ENCODE peak calls at places on chromosome 3, in four cellular contexts. U is NCI-H2081, N is NCI-H1092, J is ELR. S is an unnamed sample.

GRCh38 chr3:115227461-115227860 is 80.4 kb upstream of the ZBTB20 start:
- DNase-seq in J (no peak), U (no peak), N (no peak), S (no peak)

GRCh38 chr3:171810278-171811058 is at the start of gene PLD1:
- DNase-seq in N (peak), J (peak), U (peak), S (no peak)

GRCh38 chr3:26347150-26347549 is 275.4 kb upstream of the LRRC3B start:
- DNase-seq in J (no peak), U (no peak), N (no peak), S (no peak)

GRCh38 chr3:101072299-101072698 is 79.1 kb upstream of the ABI3BP start:
- DNase-seq in J (peak), U (no peak), N (no peak), S (no peak)

GRCh38 chr3:102419786-102420185 is 15.0 kb upstream of the ZPLD1 start:
- DNase-seq in U (no peak), J (no peak), N (no peak), S (no peak)

GRCh38 chr3:117734431-117734830 is 1024.9 kb downstream of the TUSC7 start:
- DNase-seq in J (peak), N (no peak), U (no peak), S (no peak)

GRCh38 chr3:160446522-160447056 is 3.0 kb downstream of the TRIM59 start:
- DNase-seq in N (no peak), U (no peak), J (no peak), S (no peak)

GRCh38 chr3:41143421-41144031 is 55.8 kb upstream of the CTNNB1 start:
- DNase-seq in N (no peak), J (no peak), U (no peak), S (no peak)

GRCh38 chr3:67318162-67318561 is 320.1 kb downstream of the KBTBD8 start:
- DNase-seq in N (no peak), J (no peak), U (no peak), S (no peak)

GRCh38 chr3:107710851-107711250 is 188.1 kb downstream of the BBX start:
- DNase-seq in N (no peak), J (peak), U (no peak), S (no peak)

GRCh38 chr3:165346503-165346902 is 150.3 kb upstream of the SLITRK3 start:
- DNase-seq in J (no peak), U (no peak), N (no peak), S (no peak)

GRCh38 chr3:4670352-4670751 is 177.2 kb downstream of the ITPR1 start:
- DNase-seq in N (no peak), U (no peak), J (peak), S (no peak)

GRCh38 chr3:178823556-178824229 is 247.9 kb downstream of the ZMAT3 start:
- DNase-seq in J (no peak), N (no peak), U (no peak), S (no peak)

GRCh38 chr3:172107403-172107802 is 68.0 kb downstream of the FNDC3B start:
- DNase-seq in N (no peak), J (no peak), U (no peak), S (no peak)

GRCh38 chr3:127784865-127785710 is 37.2 kb downstream of the MGLL start:
- DNase-seq in J (no peak), U (peak), N (peak), S (no peak)

GRCh38 chr3:113051222-113051804 is 60.5 kb downstream of the GTPBP8 start:
- DNase-seq in J (peak), U (peak), N (peak), S (no peak)

GRCh38 chr3:189967254-189967865 is 153.3 kb downstream of the P3H2 start:
- DNase-seq in N (peak), J (peak), U (peak), S (no peak)

GRCh38 chr3:125310623-125311076 is 64.5 kb downstream of the ZNF148 start:
- DNase-seq in U (no peak), N (no peak), J (no peak), S (no peak)

GRCh38 chr3:58082047-58082446 is 73.8 kb downstream of the FLNB start:
- DNase-seq in U (no peak), J (peak), N (no peak), S (no peak)

GRCh38 chr3:25107918-25108617 is 320.0 kb upstream of the RARB start:
- DNase-seq in U (no peak), J (no peak), N (no peak), S (no peak)

GRCh38 chr3:76039431-76039830 is 254.1 kb upstream of the ZNF717 start:
- DNase-seq in N (no peak), J (peak), U (no peak), S (no peak)

GRCh38 chr3:171306631-171307030 is 153.6 kb downstream of the TNIK start:
- DNase-seq in U (no peak), J (peak), N (no peak), S (no peak)

GRCh38 chr3:12224181-12225147 is 64.4 kb upstream of the PPARG start:
- DNase-seq in U (no peak), N (no peak), J (no peak), S (no peak)

GRCh38 chr3:66572938-66573710 is 72.3 kb upstream of the LRIG1 start:
- DNase-seq in N (no peak), U (no peak), J (peak), S (no peak)

GRCh38 chr3:158659454-158660237 is 12.8 kb downstream of the LXN start:
- DNase-seq in U (peak), J (peak), N (peak), S (no peak)

GRCh38 chr3:128623762-128624176 is 26.8 kb downstream of the RPN1 start:
- DNase-seq in U (no peak), N (no peak), J (no peak), S (no peak)

S was measured in NCI-H187 treated with DMSO at 0.1 percent for 48 hours.